ENCODE peak calls at places on chromosomes 16 and 17, in four cellular contexts. V is fibroblast of pulmonary artery, F is hepatocyte, R is body of pancreas. T is an unnamed sample.

GRCh38 chr17:10316986-10317834 is 55.6 kb downstream of the MYH13 start:
- DNase-seq in V (peak; percentile 53), F (peak; percentile 72), R (peak; percentile 59), T (peak; percentile 54)

GRCh38 chr16:56520251-56520577 is 390 bp upstream of the BBS2 start:
- DNase-seq in V (no peak), F (no peak), R (no peak), T (no peak)

GRCh38 chr17:7613769-7614421 is 802 bp downstream of the FXR2 start:
- DNase-seq in V (no peak), F (no peak), R (no peak), T (peak; percentile 43)

GRCh38 chr16:57497121-57497520 is 10.8 kb upstream of the DOK4 start:
- DNase-seq in V (no peak), F (peak; percentile 16), R (no peak), T (no peak)

GRCh38 chr16:46690281-46691178 is 1.1 kb downstream of the ORC6 start:
- DNase-seq in V (peak; percentile 49), F (peak; percentile 74), R (no peak), T (peak; percentile 43)

GRCh38 chr17:82092094-82092586 is 5.9 kb downstream of the FASN start:
- DNase-seq in V (no peak), F (no peak), R (no peak), T (no peak)

GRCh38 chr16:86570542-86571196 is 4.0 kb downstream of the FOXC2 start:
- DNase-seq in V (no peak), F (no peak), R (no peak), T (no peak)

GRCh38 chr17:39820987-39821386 is 43.1 kb downstream of the IKZF3 start:
- DNase-seq in V (no peak), F (no peak), R (no peak), T (no peak)

GRCh38 chr17:8964801-8965393 is 610 bp downstream of the PIK3R5 start:
- DNase-seq in V (no peak), F (no peak), R (no peak), T (no peak)

GRCh38 chr17:37671813-37672544 is 28.7 kb upstream of the DDX52 start:
- DNase-seq in V (peak; percentile 72), F (no peak), R (no peak), T (peak; percentile 65)

GRCh38 chr16:75289189-75289588 is 37.8 kb upstream of the BCAR1 start:
- DNase-seq in V (peak; percentile 73), F (no peak), R (peak; percentile 25), T (peak; percentile 60)

GRCh38 chr16:75922250-75922649 is 196.0 kb upstream of the CPHXL start:
- DNase-seq in V (no peak), F (no peak), R (no peak), T (no peak)

GRCh38 chr17:4446326-4447051 is 12.7 kb downstream of the SPNS3 start:
- DNase-seq in V (no peak), F (no peak), R (no peak), T (no peak)

GRCh38 chr16:82094942-82095540 is 60.0 kb downstream of the HSD17B2 start:
- DNase-seq in V (no peak), F (no peak), R (no peak), T (no peak)

GRCh38 chr17:32275060-32276042 is 9.7 kb downstream of the RHBDL3 start:
- DNase-seq in V (peak; percentile 73), F (peak; percentile 72), R (no peak), T (peak; percentile 67)

GRCh38 chr16:69326172-69326873 is 4.1 kb downstream of the PDF start:
- DNase-seq in V (no peak), F (peak; percentile 70), R (no peak), T (no peak)

GRCh38 chr16:74521691-74522090 is 85.2 kb downstream of the GLG1 start:
- DNase-seq in V (peak; percentile 59), F (peak; percentile 10), R (no peak), T (peak; percentile 33)

GRCh38 chr16:77364770-77365169 is 70.1 kb downstream of the ADAMTS18 start:
- DNase-seq in V (no peak), F (no peak), R (no peak), T (no peak)

GRCh38 chr17:30021708-30022317 is 80.4 kb downstream of the EFCAB5 start:
- DNase-seq in V (peak; percentile 73), F (peak; percentile 70), R (peak; percentile 36), T (peak; percentile 71)

GRCh38 chr17:40347319-40348135 is 17.0 kb downstream of the GJD3 start:
- DNase-seq in V (no peak), F (no peak), R (no peak), T (no peak)

GRCh38 chr17:18069101-18069500 is 18.6 kb upstream of the DRG2 start:
- DNase-seq in V (no peak), F (no peak), R (no peak), T (no peak)
- TF ChIP-seq CTCF in V (no peak), F (no peak), R (no peak), T (no peak)

GRCh38 chr16:70746708-70747424 is 54.1 kb downstream of the VAC14 start:
- DNase-seq in V (peak; percentile 92), F (peak; percentile 89), R (peak; percentile 89), T (peak; percentile 91)
- H3K4me3 ChIP-seq in V (no peak overlapping the region), F (no peak overlapping the region), R (no peak overlapping the region), T (no peak overlapping the region)

GRCh38 chr16:27780468-27781194 is 230.7 kb downstream of the KATNIP start:
- DNase-seq in V (no peak), F (no peak), R (no peak), T (no peak)

GRCh38 chr16:27778926-27779570 is 229.1 kb downstream of the KATNIP start:
- DNase-seq in V (no peak), F (no peak), R (no peak), T (no peak)

GRCh38 chr16:27781195-27781524 is 231.2 kb downstream of the KATNIP start:
- DNase-seq in V (peak; percentile 23), F (no peak), R (no peak), T (peak; percentile 47)

GRCh38 chr16:27778171-27778925 is 228.4 kb downstream of the KATNIP start:
- DNase-seq in V (no peak), F (no peak), R (no peak), T (no peak)

DNA sequence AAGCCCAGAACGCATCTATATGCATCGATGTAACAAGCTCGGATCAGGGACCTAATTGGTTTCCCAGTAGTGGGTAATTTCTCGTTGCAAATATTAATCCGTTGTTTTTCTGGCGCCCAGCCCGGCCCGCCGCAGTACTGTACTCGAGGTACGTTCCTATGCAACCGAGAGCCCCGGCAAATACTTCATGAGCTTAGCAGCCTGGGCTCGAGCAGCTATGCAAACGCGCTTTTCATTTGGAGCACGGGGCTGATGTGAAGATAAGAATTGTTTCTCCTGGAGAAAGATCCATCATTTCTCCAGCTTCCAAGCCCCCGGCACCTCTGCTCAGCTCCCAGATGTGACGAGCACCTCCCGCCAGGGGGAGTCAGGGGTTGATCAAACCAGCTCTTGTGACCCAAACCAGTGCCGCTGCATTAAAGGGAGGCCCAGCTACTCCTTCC is 229.8 kb downstream of the KATNIP start:
- DNase-seq in V (peak; percentile 56), F (peak; percentile 51), R (no peak), T (peak; percentile 60)
- TF ChIP-seq CTCF in V (peak; percentile 59), F (peak; percentile 42), R (no peak), T (peak; percentile 74)

GRCh38 chr17:63838586-63839184 is 3.8 kb downstream of the SMARCD2 start:
- DNase-seq in V (peak; percentile 89), F (peak; percentile 64), R (peak; percentile 97), T (peak; percentile 91)
- H3K4me3 ChIP-seq in V (peak overlapping the region; percentile 17), F (no peak overlapping the region), R (no peak overlapping the region), T (no peak overlapping the region)

DNA sequence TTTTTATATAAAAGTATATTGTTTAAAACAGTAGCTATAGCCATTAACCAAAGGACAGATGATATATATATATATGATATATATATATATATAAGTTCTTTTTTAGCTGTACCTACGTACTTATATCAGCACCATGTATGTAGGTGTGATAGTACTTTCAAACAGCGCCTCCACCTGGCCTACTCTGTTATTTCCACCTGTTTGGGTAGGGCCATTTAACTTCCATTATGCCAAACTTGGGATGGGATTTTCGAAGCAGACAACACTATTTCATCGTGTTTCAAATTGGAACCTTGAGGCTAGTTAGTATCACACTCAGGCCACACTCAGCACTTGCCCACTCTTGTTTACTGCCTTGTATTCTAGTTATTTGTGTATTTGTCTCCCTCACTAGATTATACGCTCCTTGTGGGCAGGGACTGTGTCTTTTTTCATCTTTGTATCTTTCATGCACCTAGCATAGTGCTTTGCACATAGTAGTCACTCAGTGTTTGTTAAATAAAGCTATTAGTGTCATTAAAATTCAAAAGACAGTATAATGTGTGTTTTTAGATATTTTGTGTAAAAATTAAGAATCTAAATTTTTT is 11.8 kb upstream of the CLTC start:
- DNase-seq in V (no peak), F (peak; percentile 14), R (no peak), T (no peak)
- TF ChIP-seq CTCF in V (peak; percentile 27), F (peak; percentile 18), R (no peak), T (peak; percentile 23)